ENCODE peak calls at places on chromosome 5, in eight cellular contexts. O is H9, F is bronchial epithelial cell, M is endothelial cell, R is A549, T is neural crest cell, Z is GM12865, X is progenitor cell of endocrine pancreas. H is an unnamed sample.

GRCh38 chr5:129670944-129671343 is 77.0 kb upstream of the MINAR2 start:
- DNase-seq in M (no peak), X (no peak), F (peak), T (no peak), Z (no peak), R (no peak), O (no peak), H (no peak)

GRCh38 chr5:171418316-171418981 is 998 bp upstream of the FGF18 start:
- DNase-seq in O (peak), F (peak), T (peak), R (peak), Z (peak), X (peak), M (peak), H (peak)

GRCh38 chr5:81721049-81721448 is 29.8 kb downstream of the SSBP2 start:
- DNase-seq in F (no peak), R (no peak), M (no peak), Z (no peak), T (no peak), O (no peak), X (no peak), H (no peak)

GRCh38 chr5:33762859-33763258 is 128.9 kb downstream of the ADAMTS12 start:
- DNase-seq in T (no peak), R (no peak), X (no peak), O (no peak), F (no peak), Z (no peak), M (no peak), H (no peak)

GRCh38 chr5:128356011-128356410 is 182.0 kb downstream of the FBN2 start:
- DNase-seq in F (no peak), R (no peak), X (no peak), O (no peak), Z (no peak), M (no peak), T (no peak), H (no peak)

GRCh38 chr5:1896602-1897376 is 14.1 kb upstream of the IRX4 start:
- DNase-seq in R (no peak), T (no peak), F (no peak), O (no peak), Z (no peak), X (no peak), M (no peak), H (no peak)

GRCh38 chr5:16668194-16668593 is 51.4 kb upstream of the RETREG1 start:
- DNase-seq in M (no peak), R (no peak), O (no peak), F (no peak), X (no peak), T (no peak), Z (no peak), H (no peak)

GRCh38 chr5:52844885-52845284 is 57.2 kb downstream of the ITGA1 start:
- DNase-seq in T (no peak), X (no peak), O (no peak), F (no peak), Z (no peak), R (no peak), M (no peak), H (no peak)

GRCh38 chr5:135185461-135186075 is 151.5 kb upstream of the PITX1 start:
- DNase-seq in M (no peak), X (no peak), F (no peak), O (no peak), T (no peak), Z (no peak), R (no peak), H (no peak)

GRCh38 chr5:116759860-116760644 is 185.4 kb upstream of the SEMA6A start:
- DNase-seq in F (no peak), O (peak), X (no peak), R (no peak), T (no peak), M (no peak), Z (no peak), H (no peak)

GRCh38 chr5:1445313-1445894 is at the start of gene SLC6A3:
- DNase-seq in O (peak), X (peak), R (no peak), T (peak), M (peak), F (no peak), Z (no peak), H (no peak)

GRCh38 chr5:138701678-138702077 is 51.5 kb upstream of the CTNNA1 start:
- DNase-seq in R (no peak), T (no peak), Z (no peak), X (no peak), M (no peak), F (no peak), O (no peak), H (no peak)

GRCh38 chr5:127871448-127872153 is 168.4 kb downstream of the CCDC192 start:
- DNase-seq in O (no peak), X (no peak), R (no peak), M (no peak), F (peak), T (no peak), Z (no peak), H (no peak)

GRCh38 chr5:147348046-147348445 is 113.2 kb downstream of the STK32A start:
- DNase-seq in R (no peak), X (no peak), F (peak), M (no peak), Z (no peak), O (no peak), T (no peak), H (no peak)

GRCh38 chr5:150573867-150574817 is 66.2 kb downstream of the NDST1 start:
- DNase-seq in R (peak), T (no peak), X (no peak), M (no peak), F (no peak), O (no peak), Z (no peak), H (no peak)
- TF ChIP-seq CTCF in R (peak), T (no peak), X (no peak), M (no peak), F (peak), O (peak), Z (no peak), H (no peak)

DNA sequence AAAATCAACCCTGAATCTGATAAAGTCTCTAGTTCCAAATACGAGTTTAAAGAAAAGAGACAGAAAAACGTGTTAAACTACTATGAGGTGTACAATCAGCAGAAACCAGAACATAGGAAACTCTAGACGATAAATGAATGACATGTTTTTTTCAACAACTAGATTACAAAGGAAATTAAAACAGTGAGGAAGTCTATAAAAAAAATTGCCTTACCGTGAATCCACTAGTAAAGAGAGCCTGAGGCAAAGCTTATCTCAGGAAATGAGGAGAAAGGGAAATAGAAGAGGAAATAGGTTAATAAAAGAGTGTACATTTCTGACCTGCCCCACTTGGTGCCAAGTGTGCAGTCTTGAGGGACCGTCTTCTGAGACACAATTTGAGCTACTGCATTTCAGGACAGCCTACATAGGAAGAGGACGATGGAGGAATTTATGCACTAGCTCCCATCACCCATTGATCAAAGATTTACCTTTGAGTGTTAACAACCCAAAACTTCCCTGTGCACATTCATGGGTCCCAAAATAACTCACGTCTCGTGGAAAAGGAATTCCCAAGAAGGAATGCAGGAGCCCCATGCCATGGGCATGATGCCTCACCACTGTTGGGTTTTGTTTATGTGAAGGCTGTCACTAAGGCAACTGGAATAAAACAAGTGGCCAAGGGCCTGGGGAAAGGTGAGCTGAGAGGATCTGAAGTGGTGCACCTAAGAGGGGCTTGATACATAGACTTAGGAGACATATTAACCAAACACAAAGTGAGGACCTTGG is 53.6 kb upstream of the SLC1A3 start:
- DNase-seq in X (no peak), R (no peak), Z (no peak), T (no peak), M (no peak), F (no peak), O (peak), H (no peak)
- TF ChIP-seq CTCF in X (no peak), R (no peak), Z (no peak), T (no peak), M (no peak), F (no peak), O (no peak), H (no peak)

DNA sequence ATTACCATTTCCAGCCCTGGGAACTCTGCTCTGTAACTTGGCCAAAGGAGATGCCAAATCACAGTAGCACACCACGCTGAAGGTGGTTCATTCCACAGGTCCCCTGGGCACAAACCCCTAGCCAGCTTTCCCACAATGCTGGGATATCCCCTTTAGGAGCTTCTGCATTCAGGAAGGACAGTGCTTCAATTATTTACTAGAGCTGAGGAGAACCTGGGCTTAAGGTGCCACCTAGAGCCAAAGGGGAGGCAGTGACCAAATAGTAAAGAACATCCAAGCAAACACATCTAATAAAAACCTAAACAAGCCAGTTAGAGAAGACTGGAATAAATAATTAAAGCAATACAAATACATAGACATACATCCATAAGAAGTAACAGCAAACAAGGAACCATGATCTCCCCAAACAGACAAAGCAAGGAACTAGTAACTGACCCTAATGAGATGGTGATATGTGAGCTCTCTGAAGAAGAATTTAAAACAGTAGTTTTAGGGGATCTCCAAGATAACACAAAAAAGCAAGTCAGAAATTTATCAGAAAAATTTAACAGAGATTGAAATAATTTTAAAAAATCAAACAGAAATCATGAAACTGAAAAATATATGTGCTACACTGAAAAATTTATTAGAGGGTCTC is 14.6 kb downstream of the KIF4B start:
- DNase-seq in T (no peak), O (no peak), Z (peak), F (peak), M (no peak), R (peak), X (no peak), H (no peak)
- TF ChIP-seq CTCF in T (no peak), O (peak), Z (peak), F (peak), M (no peak), R (peak), X (peak), H (no peak)

DNA sequence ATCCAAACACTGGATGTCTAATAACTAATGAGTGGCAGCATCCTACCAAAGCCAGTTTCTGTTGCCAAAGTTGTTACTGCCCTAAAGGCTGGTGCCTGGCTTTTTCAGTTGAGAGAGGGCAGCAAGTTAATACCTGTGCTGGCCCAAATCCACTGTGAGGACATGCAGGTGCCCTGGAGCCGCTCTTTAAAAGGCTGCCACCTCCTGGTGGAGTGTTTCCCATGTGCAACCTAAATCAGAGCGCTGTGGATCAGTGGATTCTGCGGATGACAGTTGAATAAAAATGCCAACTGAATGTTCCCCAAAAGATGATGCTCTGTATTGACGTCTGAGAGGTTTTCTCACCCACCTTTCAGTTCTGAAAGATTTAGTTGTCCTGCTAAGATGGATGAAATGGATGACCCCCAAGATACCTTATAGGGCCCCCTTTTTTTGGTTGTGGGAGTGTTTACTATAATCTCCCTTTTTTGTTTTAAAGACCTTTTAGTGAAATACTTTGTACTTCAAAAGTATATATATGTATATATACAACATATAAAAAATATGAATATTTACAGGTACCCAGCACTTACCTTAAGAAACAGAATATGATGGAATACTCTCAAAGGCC is 146.4 kb downstream of the EGFLAM start:
- DNase-seq in O (peak), F (peak), T (no peak), Z (peak), M (peak), X (peak), R (no peak), H (no peak)
- TF ChIP-seq CTCF in O (peak), F (peak), T (peak), Z (peak), M (no peak), X (peak), R (no peak), H (no peak)

DNA sequence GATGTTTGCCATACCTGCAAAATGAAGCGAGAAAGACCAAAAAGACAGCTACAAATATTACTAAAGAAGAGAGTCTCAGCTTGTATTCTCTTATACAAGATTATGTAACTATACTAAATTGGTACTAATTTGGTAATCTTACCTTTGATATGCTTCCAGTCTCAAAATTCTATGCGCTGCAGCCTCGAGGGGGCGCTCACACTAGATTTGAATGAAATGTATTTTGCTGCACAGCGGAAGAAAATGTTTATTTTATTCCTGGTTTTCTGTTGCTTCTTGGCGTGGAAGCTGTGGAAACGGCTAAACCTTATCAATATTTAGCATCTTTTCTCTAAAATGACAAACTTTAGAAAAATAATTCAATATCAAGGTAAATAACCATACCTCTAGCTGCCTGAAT is 267.0 kb upstream of the NUDT12 start:
- DNase-seq in M (peak), X (no peak), Z (peak), T (no peak), O (no peak), R (no peak), F (no peak), H (no peak)
- TF ChIP-seq CTCF in M (peak), X (peak), Z (peak), T (peak), O (peak), R (peak), F (peak), H (peak)

GRCh38 chr5:143403607-143404415 is at the start of gene NR3C1:
- DNase-seq in M (peak), R (peak), Z (peak), T (peak), O (peak), F (peak), X (peak), H (peak)
- TF ChIP-seq CTCF in M (peak), R (peak), Z (peak), T (peak), O (peak), F (peak), X (peak), H (peak)

DNA sequence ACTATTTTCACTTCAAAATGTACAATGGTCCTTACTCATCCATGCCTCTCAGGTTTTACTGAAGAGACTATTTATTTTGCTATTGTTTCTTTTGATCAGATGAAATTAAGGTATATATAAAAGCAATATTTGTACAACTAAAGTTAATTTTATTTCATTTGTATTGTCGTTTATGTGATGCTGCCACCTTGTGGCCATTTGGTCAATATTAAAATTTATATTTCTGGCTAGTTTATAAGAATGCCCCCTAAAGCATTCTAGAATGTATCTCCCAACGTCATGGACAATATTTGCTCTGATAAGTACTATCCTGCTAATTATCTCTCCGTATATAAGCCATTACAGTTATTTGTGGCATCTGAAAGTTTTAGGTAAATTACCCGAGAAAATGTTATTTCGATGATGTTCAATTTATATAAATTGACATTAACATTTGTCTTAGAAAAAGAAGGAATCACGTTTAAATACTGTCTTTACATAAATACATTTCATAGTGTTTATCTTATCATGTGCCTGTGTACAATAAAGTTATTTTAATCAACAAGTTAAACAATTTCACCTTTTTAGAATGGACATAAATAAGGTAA is 680.0 kb downstream of the TAF11L14 start:
- DNase-seq in O (no peak), Z (peak), M (no peak), X (no peak), F (no peak), T (peak), R (peak), H (no peak)
- TF ChIP-seq CTCF in O (peak), Z (peak), M (peak), X (peak), F (peak), T (peak), R (peak), H (peak)

DNA sequence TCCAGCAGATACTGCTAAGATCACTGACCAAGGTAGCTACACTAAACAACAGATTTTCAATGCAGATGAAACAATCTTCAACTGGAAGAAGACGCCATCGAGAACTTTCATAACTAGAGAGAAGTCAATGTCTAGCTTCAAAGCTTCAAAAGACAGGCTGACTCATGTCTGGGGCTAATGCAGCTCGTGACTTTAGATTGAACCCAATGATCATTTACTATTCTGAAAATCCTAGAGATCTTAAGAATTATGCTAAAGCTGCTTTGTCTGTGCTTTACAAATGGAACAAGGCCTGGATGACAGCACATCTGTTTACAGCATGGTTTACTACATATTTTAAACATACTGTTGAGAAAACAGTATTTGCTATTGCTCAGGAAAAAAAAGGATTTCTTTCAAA is 55.0 kb downstream of the RICTOR start:
- DNase-seq in X (no peak), T (no peak), O (no peak), F (no peak), R (no peak), M (no peak), Z (no peak), H (no peak)
- TF ChIP-seq CTCF in X (no peak), T (no peak), O (no peak), F (no peak), R (no peak), M (no peak), Z (no peak), H (no peak)

DNA sequence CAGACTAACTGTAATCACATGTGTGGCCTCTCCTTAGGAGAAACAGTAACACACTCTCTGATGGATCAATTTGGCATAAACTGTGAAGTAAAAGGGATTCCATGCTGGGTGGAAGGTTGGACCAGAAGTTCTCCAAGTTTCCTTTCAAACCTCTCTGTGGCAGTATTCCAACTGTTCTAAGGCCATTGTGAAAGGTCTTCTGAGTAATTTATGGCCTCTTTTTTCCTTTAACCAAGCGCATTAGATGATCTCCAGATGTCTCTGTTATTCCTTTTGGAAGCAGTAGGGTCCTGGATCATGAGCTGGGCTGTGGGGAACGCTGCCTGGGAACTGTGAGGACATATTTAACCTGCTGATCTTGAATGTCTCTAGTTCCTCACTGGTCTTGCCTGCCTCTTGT is 80.6 kb upstream of the IL6ST start:
- DNase-seq in R (no peak), X (no peak), O (no peak), F (no peak), M (no peak), T (no peak), Z (no peak), H (no peak)
- TF ChIP-seq CTCF in R (no peak), X (no peak), O (no peak), F (no peak), M (no peak), T (no peak), Z (no peak), H (no peak)

H was measured in mesothelial cell of epicardium.